ENCODE peak calls at places on chromosomes 7 and 10, in nine cellular contexts. One of them, this sample, is unnamed.

GRCh38 chr10:89373916-89374711 is 3.7 kb upstream of the IFIT1B start:
- DNase-seq in left cardiac atrium: peak
- DNase-seq in activated CD4-positive, alpha-beta T cell treated with anti-CD3 and anti-CD28 coated beads, Interleukin-2, amount 50 U/mL, for 1 hour: no peak
- DNase-seq in esophagus squamous epithelium: peak
- DNase-seq in AG09309: peak
- DNase-seq in stromal cell of bone marrow: peak
- DNase-seq in cardiac muscle cell: peak
- DNase-seq in PC-3: peak
- DNase-seq in NCI-H1048: no peak
- DNase-seq in this sample: no peak

GRCh38 chr7:126210707-126211106 is 1042.0 kb downstream of the GRM8 start:
- DNase-seq in left cardiac atrium: no peak
- DNase-seq in NCI-H1048: no peak
- DNase-seq in stromal cell of bone marrow: no peak
- DNase-seq in activated CD4-positive, alpha-beta T cell treated with anti-CD3 and anti-CD28 coated beads, Interleukin-2, amount 50 U/mL, for 1 hour: no peak
- DNase-seq in PC-3: no peak
- DNase-seq in AG09309: no peak
- DNase-seq in cardiac muscle cell: no peak
- DNase-seq in esophagus squamous epithelium: no peak
- DNase-seq in this sample: no peak

GRCh38 chr7:36128448-36129047 is 24.5 kb upstream of the EEPD1 start:
- DNase-seq in PC-3: peak
- DNase-seq in AG09309: peak
- DNase-seq in left cardiac atrium: peak
- DNase-seq in esophagus squamous epithelium: no peak
- DNase-seq in stromal cell of bone marrow: peak
- DNase-seq in cardiac muscle cell: peak
- DNase-seq in activated CD4-positive, alpha-beta T cell treated with anti-CD3 and anti-CD28 coated beads, Interleukin-2, amount 50 U/mL, for 1 hour: no peak
- DNase-seq in NCI-H1048: no peak
- DNase-seq in this sample: peak

GRCh38 chr7:102097601-102098161 is 189.0 kb upstream of the SH2B2 start:
- DNase-seq in stromal cell of bone marrow: no peak
- DNase-seq in PC-3: peak
- DNase-seq in cardiac muscle cell: no peak
- DNase-seq in left cardiac atrium: no peak
- DNase-seq in NCI-H1048: no peak
- DNase-seq in activated CD4-positive, alpha-beta T cell treated with anti-CD3 and anti-CD28 coated beads, Interleukin-2, amount 50 U/mL, for 1 hour: no peak
- DNase-seq in esophagus squamous epithelium: no peak
- DNase-seq in AG09309: peak
- DNase-seq in this sample: no peak

GRCh38 chr7:135349746-135350145 is 116.1 kb downstream of the STRA8 start:
- DNase-seq in left cardiac atrium: no peak
- DNase-seq in stromal cell of bone marrow: peak
- DNase-seq in cardiac muscle cell: no peak
- DNase-seq in activated CD4-positive, alpha-beta T cell treated with anti-CD3 and anti-CD28 coated beads, Interleukin-2, amount 50 U/mL, for 1 hour: no peak
- DNase-seq in AG09309: no peak
- DNase-seq in NCI-H1048: no peak
- DNase-seq in esophagus squamous epithelium: no peak
- DNase-seq in PC-3: no peak
- DNase-seq in this sample: no peak

GRCh38 chr7:120898710-120899499 is 41.0 kb upstream of the TSPAN12 start:
- DNase-seq in stromal cell of bone marrow: no peak
- DNase-seq in activated CD4-positive, alpha-beta T cell treated with anti-CD3 and anti-CD28 coated beads, Interleukin-2, amount 50 U/mL, for 1 hour: no peak
- DNase-seq in PC-3: no peak
- DNase-seq in left cardiac atrium: no peak
- DNase-seq in AG09309: no peak
- DNase-seq in cardiac muscle cell: no peak
- DNase-seq in esophagus squamous epithelium: no peak
- DNase-seq in NCI-H1048: no peak
- DNase-seq in this sample: no peak

GRCh38 chr10:4704034-4704545 is 121.9 kb upstream of the AKR1E2 start:
- DNase-seq in cardiac muscle cell: peak
- DNase-seq in left cardiac atrium: no peak
- DNase-seq in esophagus squamous epithelium: no peak
- DNase-seq in AG09309: peak
- DNase-seq in NCI-H1048: no peak
- DNase-seq in stromal cell of bone marrow: peak
- DNase-seq in activated CD4-positive, alpha-beta T cell treated with anti-CD3 and anti-CD28 coated beads, Interleukin-2, amount 50 U/mL, for 1 hour: no peak
- DNase-seq in PC-3: peak
- DNase-seq in this sample: peak

GRCh38 chr10:5547934-5548660 is 23.3 kb downstream of the CALML3 start:
- DNase-seq in esophagus squamous epithelium: no peak
- DNase-seq in NCI-H1048: no peak
- DNase-seq in AG09309: no peak
- DNase-seq in cardiac muscle cell: peak
- DNase-seq in activated CD4-positive, alpha-beta T cell treated with anti-CD3 and anti-CD28 coated beads, Interleukin-2, amount 50 U/mL, for 1 hour: no peak
- DNase-seq in PC-3: peak
- DNase-seq in stromal cell of bone marrow: no peak
- DNase-seq in left cardiac atrium: peak
- DNase-seq in this sample: no peak

GRCh38 chr7:31058122-31058521 is 6.0 kb downstream of the ADCYAP1R1 start:
- DNase-seq in activated CD4-positive, alpha-beta T cell treated with anti-CD3 and anti-CD28 coated beads, Interleukin-2, amount 50 U/mL, for 1 hour: no peak
- DNase-seq in PC-3: peak
- DNase-seq in AG09309: no peak
- DNase-seq in cardiac muscle cell: no peak
- DNase-seq in NCI-H1048: no peak
- DNase-seq in esophagus squamous epithelium: no peak
- DNase-seq in left cardiac atrium: no peak
- DNase-seq in stromal cell of bone marrow: no peak
- DNase-seq in this sample: no peak

GRCh38 chr10:95456486-95456885 is 104.7 kb downstream of the SORBS1 start:
- DNase-seq in left cardiac atrium: no peak
- DNase-seq in NCI-H1048: no peak
- DNase-seq in stromal cell of bone marrow: no peak
- DNase-seq in PC-3: no peak
- DNase-seq in esophagus squamous epithelium: no peak
- DNase-seq in activated CD4-positive, alpha-beta T cell treated with anti-CD3 and anti-CD28 coated beads, Interleukin-2, amount 50 U/mL, for 1 hour: no peak
- DNase-seq in cardiac muscle cell: no peak
- DNase-seq in AG09309: no peak
- DNase-seq in this sample: no peak

GRCh38 chr10:100972115-100972903 is 3.0 kb downstream of the SEMA4G start:
- DNase-seq in stromal cell of bone marrow: no peak
- DNase-seq in cardiac muscle cell: no peak
- DNase-seq in AG09309: no peak
- DNase-seq in PC-3: no peak
- DNase-seq in esophagus squamous epithelium: no peak
- DNase-seq in activated CD4-positive, alpha-beta T cell treated with anti-CD3 and anti-CD28 coated beads, Interleukin-2, amount 50 U/mL, for 1 hour: no peak
- DNase-seq in left cardiac atrium: no peak
- DNase-seq in NCI-H1048: no peak
- DNase-seq in this sample: no peak

GRCh38 chr7:2109936-2110585 is 122.7 kb downstream of the MAD1L1 start:
- DNase-seq in esophagus squamous epithelium: no peak
- DNase-seq in PC-3: peak
- DNase-seq in stromal cell of bone marrow: peak
- DNase-seq in cardiac muscle cell: peak
- DNase-seq in AG09309: peak
- DNase-seq in NCI-H1048: no peak
- DNase-seq in activated CD4-positive, alpha-beta T cell treated with anti-CD3 and anti-CD28 coated beads, Interleukin-2, amount 50 U/mL, for 1 hour: no peak
- DNase-seq in left cardiac atrium: no peak
- DNase-seq in this sample: no peak

GRCh38 chr7:11616466-11616865 is 215.5 kb downstream of the THSD7A start:
- DNase-seq in left cardiac atrium: no peak
- DNase-seq in NCI-H1048: no peak
- DNase-seq in PC-3: no peak
- DNase-seq in AG09309: no peak
- DNase-seq in esophagus squamous epithelium: no peak
- DNase-seq in stromal cell of bone marrow: no peak
- DNase-seq in cardiac muscle cell: no peak
- DNase-seq in activated CD4-positive, alpha-beta T cell treated with anti-CD3 and anti-CD28 coated beads, Interleukin-2, amount 50 U/mL, for 1 hour: no peak
- DNase-seq in this sample: no peak

GRCh38 chr10:96541921-96542320 is 28.2 kb upstream of the TLL2 start:
- DNase-seq in activated CD4-positive, alpha-beta T cell treated with anti-CD3 and anti-CD28 coated beads, Interleukin-2, amount 50 U/mL, for 1 hour: no peak
- DNase-seq in cardiac muscle cell: no peak
- DNase-seq in left cardiac atrium: no peak
- DNase-seq in NCI-H1048: no peak
- DNase-seq in stromal cell of bone marrow: no peak
- DNase-seq in PC-3: no peak
- DNase-seq in esophagus squamous epithelium: no peak
- DNase-seq in AG09309: no peak
- DNase-seq in this sample: no peak